ENCODE peak calls at places on chromosomes 1 and 21, in four cellular contexts. One of them, this sample, is unnamed. For H3K4me1, the result is how much of the 10 kb centered on the place peaks cover.

GRCh38 chr1:160214481-160215140 is 9.4 kb downstream of the PEA15 start:
- DNase-seq in mesenchymal stem cell: no peak
- DNase-seq in fibroblast of lung: no peak
- DNase-seq in neural progenitor cell: no peak
- DNase-seq in this sample: no peak

GRCh38 chr1:63429281-63429680 is 61.9 kb downstream of the ALG6 start:
- DNase-seq in fibroblast of lung: no peak
- DNase-seq in mesenchymal stem cell: no peak
- DNase-seq in neural progenitor cell: no peak
- DNase-seq in this sample: no peak

GRCh38 chr1:150765229-150765976 is at the start of gene CTSS:
- DNase-seq in neural progenitor cell: no peak
- DNase-seq in mesenchymal stem cell: peak
- DNase-seq in fibroblast of lung: peak
- DNase-seq in this sample: no peak

GRCh38 chr21:21688877-21689276 is 690.7 kb downstream of the NCAM2 start:
- DNase-seq in neural progenitor cell: peak
- DNase-seq in fibroblast of lung: peak
- DNase-seq in mesenchymal stem cell: peak
- DNase-seq in this sample: no peak

GRCh38 chr21:45872902-45873301 is 108.7 kb upstream of the COL6A1 start:
- DNase-seq in fibroblast of lung: no peak
- DNase-seq in neural progenitor cell: no peak
- DNase-seq in mesenchymal stem cell: no peak
- DNase-seq in this sample: no peak

GRCh38 chr1:107575226-107575625 is 389.8 kb downstream of the VAV3 start:
- DNase-seq in fibroblast of lung: no peak
- DNase-seq in mesenchymal stem cell: no peak
- DNase-seq in neural progenitor cell: no peak
- DNase-seq in this sample: no peak

GRCh38 chr1:76262591-76262990 is 188.0 kb downstream of the ST6GALNAC3 start:
- DNase-seq in fibroblast of lung: peak
- DNase-seq in mesenchymal stem cell: peak
- DNase-seq in neural progenitor cell: no peak
- DNase-seq in this sample: no peak

GRCh38 chr1:85581138-85581801 is 709 bp downstream of the CCN1 start:
- DNase-seq in fibroblast of lung: peak
- DNase-seq in neural progenitor cell: peak
- DNase-seq in mesenchymal stem cell: peak
- DNase-seq in this sample: peak

GRCh38 chr1:158188618-158189017 is 7.9 kb downstream of the CD1D start:
- DNase-seq in neural progenitor cell: no peak
- DNase-seq in fibroblast of lung: no peak
- DNase-seq in mesenchymal stem cell: no peak
- DNase-seq in this sample: no peak

GRCh38 chr1:15973772-15974171 is 2.1 kb downstream of the ZBTB17 start:
- DNase-seq in fibroblast of lung: no peak
- DNase-seq in mesenchymal stem cell: no peak
- DNase-seq in neural progenitor cell: no peak
- DNase-seq in this sample: no peak

GRCh38 chr1:213986925-213987250 is 885 bp upstream of the PROX1 start:
- DNase-seq in fibroblast of lung: no peak
- DNase-seq in neural progenitor cell: no peak
- DNase-seq in mesenchymal stem cell: no peak
- DNase-seq in this sample: no peak

GRCh38 chr1:162823231-162823630 is 32.7 kb downstream of the HSD17B7 start:
- DNase-seq in fibroblast of lung: no peak
- DNase-seq in neural progenitor cell: no peak
- DNase-seq in mesenchymal stem cell: no peak
- DNase-seq in this sample: no peak

GRCh38 chr1:30373471-30374399 is 349.6 kb downstream of the MATN1 start:
- DNase-seq in fibroblast of lung: no peak
- DNase-seq in neural progenitor cell: no peak
- DNase-seq in mesenchymal stem cell: no peak
- DNase-seq in this sample: no peak

GRCh38 chr1:25748531-25749205 is 51.3 kb upstream of the SELENON start:
- DNase-seq in neural progenitor cell: no peak
- DNase-seq in fibroblast of lung: no peak
- DNase-seq in mesenchymal stem cell: no peak
- DNase-seq in this sample: peak

GRCh38 chr1:59885160-59885832 is 41.3 kb downstream of the CYP2J2 start:
- DNase-seq in neural progenitor cell: no peak
- DNase-seq in mesenchymal stem cell: no peak
- DNase-seq in fibroblast of lung: no peak
- DNase-seq in this sample: no peak

GRCh38 chr1:20484526-20485462 is 1.2 kb downstream of the CAMK2N1 start:
- DNase-seq in neural progenitor cell: peak
- DNase-seq in fibroblast of lung: no peak
- DNase-seq in mesenchymal stem cell: peak
- DNase-seq in this sample: no peak

GRCh38 chr1:27391511-27392095 is 819 bp upstream of the GPR3 start:
- DNase-seq in mesenchymal stem cell: no peak
- DNase-seq in neural progenitor cell: peak
- DNase-seq in fibroblast of lung: peak
- DNase-seq in this sample: peak

GRCh38 chr1:75614455-75615379 is 3.8 kb upstream of the SLC44A5 start:
- DNase-seq in neural progenitor cell: peak
- DNase-seq in mesenchymal stem cell: peak
- DNase-seq in fibroblast of lung: peak
- DNase-seq in this sample: peak

GRCh38 chr1:23904748-23905357 is 8.3 kb downstream of the CNR2 start:
- DNase-seq in neural progenitor cell: no peak
- DNase-seq in mesenchymal stem cell: no peak
- DNase-seq in fibroblast of lung: no peak
- DNase-seq in this sample: peak

GRCh38 chr1:198623920-198624647 is 14.8 kb upstream of the PTPRC start:
- DNase-seq in neural progenitor cell: no peak
- DNase-seq in fibroblast of lung: peak
- DNase-seq in mesenchymal stem cell: peak
- DNase-seq in this sample: no peak

GRCh38 chr1:207021139-207021861 is 11.3 kb downstream of the C1orf116 start:
- DNase-seq in mesenchymal stem cell: no peak
- DNase-seq in fibroblast of lung: peak
- DNase-seq in neural progenitor cell: no peak
- DNase-seq in this sample: peak

GRCh38 chr1:117110774-117111173 is 10.8 kb downstream of the TRIM45 start:
- DNase-seq in mesenchymal stem cell: no peak
- DNase-seq in fibroblast of lung: no peak
- DNase-seq in neural progenitor cell: no peak
- DNase-seq in this sample: peak

GRCh38 chr1:116763787-116764465 is 9.7 kb downstream of the CD2 start:
- DNase-seq in mesenchymal stem cell: peak
- DNase-seq in fibroblast of lung: no peak
- DNase-seq in neural progenitor cell: peak
- DNase-seq in this sample: no peak

GRCh38 chr1:169238506-169238905 is 129.1 kb downstream of the NME7 start:
- DNase-seq in neural progenitor cell: no peak
- DNase-seq in fibroblast of lung: no peak
- DNase-seq in mesenchymal stem cell: no peak
- DNase-seq in this sample: peak

GRCh38 chr1:65059930-65060538 is 88.0 kb upstream of the AK4 start:
- DNase-seq in neural progenitor cell: peak
- DNase-seq in mesenchymal stem cell: peak
- DNase-seq in fibroblast of lung: peak
- DNase-seq in this sample: peak

GRCh38 chr1:42942444-42942843 is 16.2 kb downstream of the SLC2A1 start:
- DNase-seq in mesenchymal stem cell: no peak
- DNase-seq in fibroblast of lung: no peak
- DNase-seq in neural progenitor cell: no peak
- DNase-seq in this sample: no peak

GRCh38 chr1:42939216-42939615 is 19.5 kb downstream of the SLC2A1 start:
- DNase-seq in mesenchymal stem cell: no peak
- DNase-seq in neural progenitor cell: no peak
- DNase-seq in fibroblast of lung: no peak
- DNase-seq in this sample: no peak

GRCh38 chr1:42941640-42942330 is 16.9 kb downstream of the SLC2A1 start:
- DNase-seq in neural progenitor cell: no peak
- DNase-seq in fibroblast of lung: peak
- DNase-seq in mesenchymal stem cell: peak
- DNase-seq in this sample: peak

GRCh38 chr1:42943166-42943565 is 15.5 kb downstream of the SLC2A1 start:
- DNase-seq in fibroblast of lung: no peak
- DNase-seq in mesenchymal stem cell: no peak
- DNase-seq in neural progenitor cell: no peak
- DNase-seq in this sample: peak

DNA sequence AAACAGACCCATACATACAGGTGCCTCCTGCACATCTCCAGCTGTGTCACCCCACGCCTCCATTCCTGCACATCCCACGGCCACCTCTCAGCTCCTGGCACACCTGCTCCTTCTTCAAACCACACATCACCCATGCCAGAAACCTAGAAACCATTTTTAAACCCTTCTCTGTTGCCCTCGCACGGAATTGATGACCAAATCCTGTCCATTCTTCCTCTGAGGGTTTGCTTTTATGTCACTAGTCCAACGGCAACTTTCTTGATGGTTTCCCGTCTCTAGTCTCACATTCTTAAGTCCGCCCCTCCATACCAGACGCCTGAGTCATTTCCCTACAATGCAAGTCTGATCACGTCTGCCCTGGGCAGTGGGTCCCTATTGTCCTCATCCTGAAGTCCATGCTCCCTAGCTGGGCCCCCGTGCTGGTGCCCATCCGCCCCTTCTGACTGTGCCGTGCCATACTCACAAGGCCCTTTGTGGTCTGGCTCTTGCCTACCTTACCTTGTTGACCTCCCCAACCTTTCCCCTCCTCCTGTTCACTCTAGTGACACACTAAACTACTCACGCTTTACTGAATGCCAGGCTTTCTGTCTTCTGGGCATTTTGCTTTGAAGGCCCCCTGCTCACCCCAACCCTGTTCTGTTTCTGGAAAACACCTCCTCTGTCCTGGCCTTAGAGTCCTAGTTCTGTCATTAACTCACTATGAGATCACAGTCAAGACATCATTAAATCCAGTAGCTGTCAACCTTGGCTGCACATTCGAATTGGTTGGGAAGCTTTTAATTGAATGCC is 17.6 kb downstream of the SLC2A1 start:
- DNase-seq in fibroblast of lung: peak
- DNase-seq in mesenchymal stem cell: peak
- DNase-seq in neural progenitor cell: no peak
- DNase-seq in this sample: peak
- H3K4me2 ChIP-seq in fibroblast of lung: peak
- H3K4me2 ChIP-seq in mesenchymal stem cell: no peak
- H3K4me2 ChIP-seq in neural progenitor cell: no peak
- H3K4me2 ChIP-seq in this sample: peak

GRCh38 chr1:212186427-212187207 is 98.6 kb upstream of the PPP2R5A start:
- DNase-seq in neural progenitor cell: no peak
- DNase-seq in mesenchymal stem cell: no peak
- DNase-seq in fibroblast of lung: no peak
- DNase-seq in this sample: no peak
- H3K4me1 ChIP-seq in neural progenitor cell: under half
- H3K4me1 ChIP-seq in mesenchymal stem cell: under half
- H3K4me1 ChIP-seq in fibroblast of lung: under half
- H3K4me1 ChIP-seq in this sample: under half

DNA sequence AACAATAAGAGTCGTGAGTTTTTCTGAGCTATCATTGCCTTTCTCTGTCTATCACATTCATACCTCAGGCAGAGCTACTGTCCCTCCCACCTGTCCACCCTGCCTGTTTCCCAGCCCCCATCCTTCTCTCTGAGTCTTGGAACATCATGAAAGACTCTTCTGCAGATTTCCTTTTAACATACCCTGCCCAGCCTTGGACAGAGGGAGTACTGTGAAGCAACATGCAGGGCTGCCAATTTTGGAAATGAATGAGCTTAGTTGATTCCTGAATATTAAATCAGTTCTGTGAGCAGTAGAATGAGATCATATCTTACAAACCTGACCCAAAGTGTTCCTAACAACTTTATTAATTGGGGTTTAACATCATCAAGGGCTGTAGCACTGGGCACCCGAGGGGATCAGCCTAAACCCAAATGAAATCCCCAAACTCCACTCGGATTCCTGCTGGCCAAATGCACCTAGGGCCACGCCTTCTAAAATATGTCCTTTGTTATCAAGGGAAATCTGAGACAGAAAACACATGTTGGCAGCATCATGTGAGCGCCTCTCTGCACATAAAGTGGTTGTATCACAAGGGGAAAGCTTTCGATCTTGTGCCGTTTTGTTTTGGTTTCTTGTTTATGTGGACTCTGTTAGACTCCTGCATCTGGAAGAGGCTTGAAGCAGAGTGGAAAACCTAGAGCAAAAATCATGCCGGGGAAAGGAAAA is 357.6 kb downstream of the KIF26B start:
- DNase-seq in mesenchymal stem cell: peak
- DNase-seq in fibroblast of lung: peak
- DNase-seq in neural progenitor cell: no peak
- DNase-seq in this sample: no peak
- H3K4me2 ChIP-seq in mesenchymal stem cell: no peak
- H3K4me2 ChIP-seq in fibroblast of lung: peak
- H3K4me2 ChIP-seq in neural progenitor cell: peak
- H3K4me2 ChIP-seq in this sample: no peak

GRCh38 chr1:88484862-88485261 is 199.2 kb upstream of the PKN2 start:
- DNase-seq in neural progenitor cell: no peak
- DNase-seq in fibroblast of lung: no peak
- DNase-seq in mesenchymal stem cell: no peak
- DNase-seq in this sample: no peak

GRCh38 chr1:88488277-88488676 is 195.8 kb upstream of the PKN2 start:
- DNase-seq in neural progenitor cell: no peak
- DNase-seq in mesenchymal stem cell: no peak
- DNase-seq in fibroblast of lung: peak
- DNase-seq in this sample: no peak

DNA sequence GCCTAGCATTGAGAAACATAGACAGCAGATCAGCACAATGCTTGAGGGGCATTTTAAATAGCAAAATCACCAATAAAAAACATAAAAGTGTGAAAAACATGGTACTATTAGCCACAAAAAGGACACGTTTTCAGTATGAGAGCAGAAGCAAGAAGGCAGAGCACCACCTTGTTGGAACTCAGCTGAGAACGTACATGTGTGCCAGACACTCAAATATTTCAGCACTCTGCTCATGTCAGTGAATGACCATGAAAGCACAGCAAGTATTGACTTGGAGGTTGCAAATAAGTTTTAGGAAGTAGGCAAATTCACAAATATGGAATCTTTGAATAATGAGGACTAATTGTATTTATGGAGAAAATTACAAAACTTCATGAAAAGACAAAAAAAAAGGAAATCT is 193.4 kb upstream of the PKN2 start:
- DNase-seq in neural progenitor cell: no peak
- DNase-seq in fibroblast of lung: no peak
- DNase-seq in mesenchymal stem cell: no peak
- DNase-seq in this sample: no peak
- H3K4me1 ChIP-seq in neural progenitor cell: under half
- H3K4me1 ChIP-seq in fibroblast of lung: under half
- H3K4me1 ChIP-seq in mesenchymal stem cell: under half
- H3K4me1 ChIP-seq in this sample: under half

DNA sequence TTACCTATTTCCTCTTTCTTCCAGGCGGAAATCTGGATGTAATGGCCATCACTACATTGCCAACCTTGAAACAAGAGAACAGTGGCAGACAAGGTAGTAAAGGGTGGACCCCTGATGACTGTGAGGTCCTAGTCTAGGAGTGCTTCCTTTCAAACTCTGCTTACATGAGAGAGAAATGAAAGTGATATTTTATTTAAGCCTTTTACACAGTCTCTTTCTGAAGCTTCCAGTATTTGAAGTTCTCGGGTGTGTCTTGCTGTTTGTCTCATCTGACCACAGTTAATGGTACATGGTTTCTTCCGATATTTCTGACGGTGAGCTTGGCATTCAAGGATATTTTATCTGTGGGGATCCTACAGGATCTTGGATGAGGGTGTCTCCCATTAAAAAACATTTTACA is 215.2 kb downstream of the SLC45A1 start:
- DNase-seq in neural progenitor cell: no peak
- DNase-seq in mesenchymal stem cell: no peak
- DNase-seq in fibroblast of lung: no peak
- DNase-seq in this sample: no peak
- H3K4me2 ChIP-seq in neural progenitor cell: no peak
- H3K4me2 ChIP-seq in mesenchymal stem cell: no peak
- H3K4me2 ChIP-seq in fibroblast of lung: no peak
- H3K4me2 ChIP-seq in this sample: no peak